ENCODE peak calls at places on chromosomes 11 and 22, in five cellular contexts. Y, X, Q, R and P are unnamed samples.

GRCh38 chr11:128324051-128324481 is 263.3 kb downstream of the ETS1 start:
- DNase-seq in Q (no peak), Y (no peak), R (no peak), X (no peak), P (no peak)

GRCh38 chr11:19116315-19116970 is 525 bp upstream of the ZDHHC13 start:
- DNase-seq in R (no peak), X (no peak), Y (no peak), Q (no peak), P (no peak)

GRCh38 chr11:128860571-128861361 is 6.3 kb downstream of the KCNJ1 start:
- DNase-seq in Y (no peak), Q (peak), X (no peak), R (peak), P (no peak)

GRCh38 chr11:6925636-6926207 is 504 bp upstream of the ZNF215 start:
- DNase-seq in R (peak), Y (no peak), Q (peak), X (peak), P (no peak)

GRCh38 chr22:30863161-30863833 is 105.3 kb downstream of the MORC2 start:
- DNase-seq in X (no peak), R (peak), Q (no peak), Y (no peak), P (no peak)

GRCh38 chr11:12142179-12142578 is 31.8 kb downstream of the MICAL2 start:
- DNase-seq in Q (no peak), X (no peak), R (no peak), Y (no peak), P (no peak)

GRCh38 chr11:111541209-111542061 is 915 bp downstream of the LAYN start:
- DNase-seq in Y (peak), R (peak), X (no peak), Q (peak), P (no peak)

GRCh38 chr11:108368134-108368533 is 99.2 kb downstream of the C11orf65 start:
- DNase-seq in Y (peak), X (no peak), R (peak), Q (peak), P (no peak)

GRCh38 chr11:116553482-116553881 is 219.3 kb downstream of the BUD13 start:
- DNase-seq in R (no peak), X (no peak), Q (no peak), Y (no peak), P (no peak)

GRCh38 chr22:25482091-25482760 is 82.2 kb upstream of the GRK3 start:
- DNase-seq in Y (no peak), Q (no peak), X (no peak), R (no peak), P (no peak)

GRCh38 chr11:36340909-36341308 is 44.8 kb downstream of the PRR5L start:
- DNase-seq in R (no peak), Y (no peak), X (no peak), Q (no peak), P (no peak)

GRCh38 chr22:21587803-21588611 is 20.5 kb downstream of the UBE2L3 start:
- DNase-seq in R (peak), Y (peak), X (no peak), Q (peak), P (no peak)

GRCh38 chr11:132948252-132948651 is 584.0 kb downstream of the OPCML start:
- DNase-seq in Y (no peak), R (no peak), Q (no peak), X (no peak), P (no peak)

GRCh38 chr11:16612801-16613400 is 125.5 kb upstream of the C11orf58 start:
- DNase-seq in X (peak), Y (no peak), Q (no peak), R (peak), P (no peak)

GRCh38 chr11:15742626-15743243 is 613.6 kb downstream of the SOX6 start:
- DNase-seq in X (peak), Y (peak), Q (peak), R (peak), P (no peak)

GRCh38 chr11:3087821-3088800 is 30.9 kb upstream of the CARS1 start:
- DNase-seq in Y (no peak), Q (no peak), X (no peak), R (peak), P (no peak)

GRCh38 chr11:12291767-12292166 is 85.6 kb upstream of the PARVA start:
- DNase-seq in Y (no peak), X (no peak), R (no peak), Q (no peak), P (no peak)

GRCh38 chr11:100855466-100856067 is 168.5 kb downstream of the ARHGAP42 start:
- DNase-seq in Q (peak), X (peak), Y (no peak), R (peak), P (peak)

GRCh38 chr11:128691802-128692749 is 1.8 kb upstream of the FLI1 start:
- DNase-seq in X (no peak), Y (no peak), R (no peak), Q (peak), P (no peak)

GRCh38 chr22:47044722-47045545 is 282.5 kb downstream of the TBC1D22A start:
- DNase-seq in Y (no peak), X (no peak), Q (no peak), R (no peak), P (no peak)

GRCh38 chr11:80155412-80156017 is 714.7 kb upstream of the TENM4 start:
- DNase-seq in Q (peak), R (peak), Y (peak), X (peak), P (no peak)

GRCh38 chr11:21711341-21711740 is 481.5 kb upstream of the ANO5 start:
- DNase-seq in Q (no peak), Y (no peak), R (no peak), X (no peak), P (no peak)

GRCh38 chr22:21698430-21699329 is 32.9 kb downstream of the PPIL2 start:
- DNase-seq in R (no peak), Q (peak), X (no peak), Y (peak), P (no peak)

GRCh38 chr11:47514825-47515647 is 37.9 kb downstream of the CELF1 start:
- DNase-seq in X (no peak), Q (peak), R (peak), Y (peak), P (no peak)

GRCh38 chr22:37301144-37301820 is 19.0 kb downstream of the CYTH4 start:
- DNase-seq in Y (no peak), Q (peak), R (peak), X (no peak), P (no peak)